ENCODE peak calls at places on chromosome 11, in six cellular contexts. K is stimulated activated CD4-positive, alpha-beta T cell treated with anti-CD3 and anti-CD28 coated beads, Interleukin-2, amount 100 ng/mL, for 24 hours; T is uterus; C is stimulated activated CD8-positive, alpha-beta memory T cell treated with anti-CD3 and anti-CD28 coated beads, Interleukin-15, amount 100 ng/mL, for 24 hours; W is mammary epithelial cell; O is AG08396. L is an unnamed sample.

GRCh38 chr11:16840951-16841350 is 102.5 kb downstream of the C11orf58 start:
- DNase-seq in K (no peak), W (no peak), T (no peak), C (no peak), O (no peak), L (no peak)

GRCh38 chr11:119763071-119763715 is 34.2 kb upstream of the NECTIN1 start:
- DNase-seq in T (no peak), C (no peak), K (no peak), O (no peak), W (no peak), L (no peak)

GRCh38 chr11:110323786-110324185 is 27.4 kb upstream of the RDX start:
- DNase-seq in T (no peak), O (no peak), W (no peak), C (no peak), K (no peak), L (no peak)

GRCh38 chr11:5522308-5522707 is 5.8 kb upstream of the UBQLNL start:
- DNase-seq in K (no peak), W (no peak), C (no peak), T (no peak), O (no peak), L (peak; percentile 3)

GRCh38 chr11:19232910-19233503 is 7.7 kb downstream of the E2F8 start:
- DNase-seq in W (peak; percentile 91), K (no peak), C (no peak), O (peak; percentile 56), T (no peak), L (no peak)

GRCh38 chr11:133560467-133560866 is 28.2 kb upstream of the OPCML start:
- DNase-seq in C (no peak), K (no peak), O (no peak), T (no peak), W (no peak), L (no peak)

GRCh38 chr11:125351868-125352250 is 144.2 kb downstream of the FEZ1 start:
- DNase-seq in C (no peak), O (no peak), W (no peak), T (no peak), K (no peak), L (no peak)

GRCh38 chr11:2194877-2195755 is 23.5 kb upstream of the TH start:
- DNase-seq in W (peak; percentile 11), T (no peak), K (peak; percentile 69), O (peak; percentile 76), C (peak; percentile 38), L (peak; percentile 3)

GRCh38 chr11:68373810-68374501 is 61.6 kb downstream of the LRP5 start:
- DNase-seq in W (no peak), K (no peak), C (no peak), T (peak; percentile 51), O (peak; percentile 67), L (no peak)

L was measured in LoVo.